ENCODE peak calls at places on chromosome 16, in six cellular contexts. K is renal cortical epithelial cell; F is MM.1S; N is cardiac fibroblast; V is spleen; H is activated CD8-positive, alpha-beta T cell treated with anti-CD3 and anti-CD28 coated beads for 36 hours. A is an unnamed sample.

GRCh38 chr16:71357681-71358080 is 842 bp upstream of the CALB2 start:
- DNase-seq in V (no peak), K (no peak), F (no peak), N (no peak), H (no peak), A (no peak)

GRCh38 chr16:4612474-4612931 is 2.2 kb downstream of the UBALD1 start:
- DNase-seq in N (no peak), K (no peak), V (peak), F (no peak), H (peak), A (no peak)

GRCh38 chr16:49168146-49168545 is 113.5 kb downstream of the CBLN1 start:
- DNase-seq in F (no peak), H (no peak), K (no peak), V (no peak), N (no peak), A (no peak)

GRCh38 chr16:75379911-75380847 is 53.1 kb downstream of the CFDP1 start:
- DNase-seq in K (no peak), N (no peak), V (no peak), F (peak), H (peak), A (no peak)

GRCh38 chr16:1343428-1344242 is 8.0 kb downstream of the TSR3 start:
- DNase-seq in K (no peak), F (no peak), V (no peak), H (no peak), N (no peak), A (no peak)

GRCh38 chr16:69619514-69619913 is 53.7 kb downstream of the NFAT5 start:
- DNase-seq in K (no peak), N (peak), H (no peak), F (no peak), V (no peak), A (no peak)

GRCh38 chr16:84247844-84248243 is 8.0 kb upstream of the KCNG4 start:
- DNase-seq in N (no peak), V (no peak), K (peak), H (no peak), F (no peak), A (peak)

GRCh38 chr16:56534847-56535383 is 15.1 kb upstream of the BBS2 start:
- DNase-seq in N (no peak), H (no peak), F (no peak), K (no peak), V (no peak), A (no peak)

A was measured in RCC 7860.